ENCODE peak calls at places on chromosomes 3 and 15, in four cellular contexts. S is A549, G is stomach, L is H1. T is an unnamed sample.

GRCh38 chr3:58564456-58565160 is 12.6 kb downstream of the FAM107A start:
- DNase-seq in L (no peak), S (peak; percentile 17), G (no peak), T (no peak)

GRCh38 chr3:45151100-45151499 is 4.9 kb upstream of the CDCP1 start:
- DNase-seq in S (no peak), G (no peak), L (no peak), T (no peak)

GRCh38 chr3:99159220-99159762 is 257.8 kb upstream of the DCBLD2 start:
- DNase-seq in S (no peak), L (no peak), G (no peak), T (no peak)

GRCh38 chr3:45026038-45026437 is at the start of gene CLEC3B:
- DNase-seq in S (no peak), L (no peak), G (no peak), T (peak; percentile 46)

GRCh38 chr15:52121006-52121405 is 8.4 kb upstream of the BCL2L10 start:
- DNase-seq in L (no peak), G (no peak), S (no peak), T (no peak)

GRCh38 chr3:176041812-176042211 is 1155.5 kb downstream of the TBL1XR1 start:
- DNase-seq in L (no peak), S (no peak), G (no peak), T (no peak)

GRCh38 chr3:23115171-23115877 is 87.8 kb upstream of the UBE2E2 start:
- DNase-seq in L (no peak), S (no peak), G (no peak), T (no peak)

GRCh38 chr3:195508185-195508584 is 34.9 kb downstream of the PPP1R2 start:
- DNase-seq in L (no peak), G (no peak), S (no peak), T (no peak)

GRCh38 chr3:16004812-16005211 is 169.7 kb upstream of the GALNT15 start:
- DNase-seq in G (no peak), S (no peak), L (no peak), T (no peak)

GRCh38 chr15:31571676-31572075 is 245.0 kb downstream of the KLF13 start:
- DNase-seq in S (peak; percentile 18), L (no peak), G (no peak), T (no peak)

GRCh38 chr3:45592830-45593707 is 1.5 kb upstream of the LIMD1 start:
- DNase-seq in G (peak; percentile 94), S (peak; percentile 92), L (peak; percentile 94), T (peak; percentile 86)

GRCh38 chr3:172125963-172126403 is 86.6 kb downstream of the FNDC3B start:
- DNase-seq in L (no peak), G (peak; percentile 73), S (no peak), T (no peak)
- TF ChIP-seq EP300 in L (no peak), G (no peak), S (no peak), T (no peak)

GRCh38 chr15:43317566-43318184 is 12.7 kb downstream of the LCMT2 start:
- DNase-seq in L (no peak), G (no peak), S (no peak), T (no peak)
- TF ChIP-seq EP300 in L (no peak), G (no peak), S (no peak), T (no peak)

GRCh38 chr3:17054944-17055343 is 170.2 kb downstream of the PLCL2 start:
- DNase-seq in G (no peak), L (no peak), S (no peak), T (no peak)

GRCh38 chr3:17052348-17052747 is 167.6 kb downstream of the PLCL2 start:
- DNase-seq in G (no peak), L (no peak), S (no peak), T (no peak)

GRCh38 chr3:17054301-17054700 is 169.5 kb downstream of the PLCL2 start:
- DNase-seq in S (no peak), G (no peak), L (no peak), T (no peak)

GRCh38 chr3:17057316-17057715 is 172.6 kb downstream of the PLCL2 start:
- DNase-seq in S (no peak), L (no peak), G (no peak), T (no peak)

DNA sequence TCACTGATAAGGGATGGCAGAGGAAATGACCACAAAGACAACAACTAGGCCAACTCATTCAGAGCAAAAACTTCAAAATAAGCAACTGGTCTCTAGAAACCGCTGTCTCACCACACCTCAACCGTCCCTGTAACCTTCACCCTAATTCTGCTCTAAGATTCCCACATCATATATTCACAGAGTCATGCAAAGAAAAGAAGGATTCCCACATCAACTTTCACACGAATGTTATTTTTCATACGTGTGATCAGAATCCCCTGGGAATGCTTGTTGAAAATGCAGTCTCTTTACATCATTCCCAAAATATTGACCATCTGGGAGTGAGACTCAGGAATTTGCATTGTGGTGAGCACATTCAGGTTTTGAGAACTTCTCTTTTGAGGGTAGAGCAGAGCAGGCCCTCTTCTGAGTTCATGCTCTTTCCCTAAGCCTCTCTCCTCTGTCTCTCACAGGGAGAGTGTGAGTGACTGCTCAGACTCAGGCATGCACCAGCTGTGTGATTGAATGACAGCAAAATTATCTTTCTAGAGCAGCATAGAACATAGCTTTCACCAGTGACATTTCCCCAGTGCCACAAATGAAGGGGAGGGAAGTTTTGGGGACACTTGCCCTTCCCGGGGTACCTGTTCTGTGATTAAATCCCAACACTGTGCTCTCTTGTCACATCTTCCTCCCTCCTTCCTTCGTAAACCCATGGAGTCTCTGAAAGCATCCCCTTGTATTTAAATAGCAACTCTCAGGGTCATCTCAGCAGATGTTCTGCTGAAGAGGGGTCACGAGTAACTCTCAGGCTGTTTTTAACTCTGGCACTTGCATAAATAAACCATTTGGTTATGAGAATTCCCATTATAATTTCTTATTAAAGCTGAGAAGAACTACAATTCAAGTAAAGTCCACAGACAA is 170.9 kb downstream of the PLCL2 start:
- DNase-seq in G (no peak), L (no peak), S (no peak), T (no peak)
- TF ChIP-seq EP300 in G (no peak), L (no peak), S (no peak), T (no peak)

GRCh38 chr3:71152892-71153265 is 430.6 kb downstream of the FOXP1 start:
- DNase-seq in L (peak; percentile 62), G (peak; percentile 67), S (no peak), T (no peak)
- TF ChIP-seq EP300 in L (no peak), G (no peak), S (no peak), T (no peak)

GRCh38 chr3:177811835-177812234 is 614.6 kb upstream of the TBL1XR1 start:
- DNase-seq in G (no peak), L (no peak), S (no peak), T (no peak)

GRCh38 chr3:177812492-177812891 is 615.2 kb upstream of the TBL1XR1 start:
- DNase-seq in L (no peak), G (no peak), S (no peak), T (no peak)

GRCh38 chr3:177811111-177811510 is 613.8 kb upstream of the TBL1XR1 start:
- DNase-seq in S (no peak), L (no peak), G (no peak), T (no peak)

GRCh38 chr3:177807150-177807875 is 610.0 kb upstream of the TBL1XR1 start:
- DNase-seq in L (no peak), G (no peak), S (no peak), T (no peak)

DNA sequence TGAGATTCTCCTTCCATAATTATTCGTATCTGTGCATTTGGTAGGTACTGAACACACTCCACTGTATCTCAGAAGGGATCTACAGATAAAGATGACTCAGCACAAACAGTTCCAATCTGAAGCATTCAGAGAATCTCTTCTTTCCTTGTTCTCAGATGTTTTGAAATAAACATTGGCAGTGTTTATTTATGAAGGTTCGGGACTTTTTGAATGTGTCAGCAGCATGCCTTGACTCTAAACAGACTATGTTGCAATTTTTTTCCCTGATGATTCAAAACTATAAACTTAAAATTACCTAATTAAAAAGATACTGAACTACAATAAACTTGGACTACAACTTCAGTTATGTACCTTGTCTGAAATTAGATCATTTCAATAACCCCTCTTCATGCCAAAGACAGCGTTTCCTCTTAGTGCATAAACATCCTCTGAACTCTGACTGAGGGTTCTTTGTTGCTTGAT is 612.9 kb upstream of the TBL1XR1 start:
- DNase-seq in G (no peak), L (no peak), S (peak; percentile 86), T (no peak)
- TF ChIP-seq EP300 in G (no peak), L (no peak), S (peak; percentile 68), T (no peak)

GRCh38 chr3:49668414-49668797 is 5.7 kb upstream of the APEH start:
- DNase-seq in L (no peak), G (no peak), S (peak; percentile 50), T (no peak)
- TF ChIP-seq EP300 in L (no peak), G (no peak), S (no peak), T (no peak)

GRCh38 chr15:60364306-60364924 is 33.4 kb downstream of the ANXA2 start:
- DNase-seq in G (no peak), S (peak; percentile 45), L (no peak), T (no peak)
- TF ChIP-seq EP300 in G (no peak), S (no peak), L (no peak), T (no peak)

T was measured in ovary.